ENCODE peak calls at places on chromosomes 12 and 14, in five cellular contexts. C, G, O, D and Y are unnamed samples.

GRCh38 chr12:57815177-57816000 is 3.1 kb downstream of the AVIL start:
- DNase-seq in C (no peak), G (no peak), O (no peak), D (no peak), Y (no peak)

GRCh38 chr14:33986804-33987203 is 35.9 kb upstream of the EGLN3 start:
- DNase-seq in C (no peak), G (no peak), O (no peak), D (peak; percentile 95), Y (peak; percentile 73)

GRCh38 chr14:39219075-39219499 is 14.6 kb upstream of the MIA2 start:
- DNase-seq in C (no peak), G (no peak), O (no peak), D (peak; percentile 46), Y (no peak)

GRCh38 chr14:55329999-55330710 is 58.9 kb downstream of the FBXO34 start:
- DNase-seq in C (no peak), G (peak; percentile 30), O (no peak), D (no peak), Y (peak; percentile 38)

GRCh38 chr12:56684745-56685369 is 3.2 kb downstream of the PTGES3 start:
- DNase-seq in C (no peak), G (no peak), O (no peak), D (no peak), Y (no peak)

GRCh38 chr12:52204095-52204930 is 12.5 kb upstream of the KRT80 start:
- DNase-seq in C (no peak), G (no peak), O (no peak), D (peak; percentile 82), Y (no peak)

GRCh38 chr14:99537399-99537798 is 56.2 kb downstream of the CCNK start:
- DNase-seq in C (no peak), G (no peak), O (no peak), D (peak; percentile 71), Y (peak; percentile 46)

GRCh38 chr12:75666980-75667359 is 155.6 kb upstream of the KRR1 start:
- DNase-seq in C (no peak), G (no peak), O (no peak), D (no peak), Y (no peak)

GRCh38 chr12:70271025-70271424 is 27.8 kb downstream of the CNOT2 start:
- DNase-seq in C (no peak), G (no peak), O (no peak), D (no peak), Y (no peak)

GRCh38 chr14:74427651-74428050 is 1.6 kb upstream of the SYNDIG1L start:
- DNase-seq in C (no peak), G (no peak), O (no peak), D (no peak), Y (no peak)

GRCh38 chr14:90642239-90642717 is 174.0 kb downstream of the TTC7B start:
- DNase-seq in C (no peak), G (no peak), O (peak; percentile 23), D (no peak), Y (no peak)

GRCh38 chr14:71408362-71409035 is 501.2 kb downstream of the PCNX1 start:
- DNase-seq in C (no peak), G (no peak), O (no peak), D (no peak), Y (no peak)

GRCh38 chr14:105060751-105061427 is 4.3 kb downstream of the GPR132 start:
- DNase-seq in C (peak; percentile 30), G (no peak), O (no peak), D (no peak), Y (no peak)

GRCh38 chr12:77947326-77947725 is 116.6 kb downstream of the NAV3 start:
- DNase-seq in C (no peak), G (no peak), O (no peak), D (peak; percentile 70), Y (no peak)